ENCODE peak calls at places on chromosome 1, in four cellular contexts. One of them, this sample, is unnamed.
A peak's percentile ranks its signal among the peaks of the same experiment; 100 is the strongest.

GRCh38 chr1:192477630-192478029 is 97.9 kb upstream of the RGS1 start:
- DNase-seq in HepG2: peak; percentile 16
- DNase-seq in K562: peak; percentile 18
- DNase-seq in WTC11: no peak
- DNase-seq in this sample: peak; percentile 40

GRCh38 chr1:34715139-34715538 is 39.7 kb upstream of the GJB5 start:
- DNase-seq in HepG2: no peak
- DNase-seq in K562: no peak
- DNase-seq in WTC11: no peak
- DNase-seq in this sample: no peak

GRCh38 chr1:109892476-109893368 is 17.9 kb upstream of the CSF1 start:
- DNase-seq in HepG2: no peak
- DNase-seq in K562: no peak
- DNase-seq in WTC11: no peak
- DNase-seq in this sample: peak; percentile 23

GRCh38 chr1:212621043-212621829 is 12.7 kb downstream of the ATF3 start:
- DNase-seq in HepG2: no peak
- DNase-seq in K562: no peak
- DNase-seq in WTC11: no peak
- DNase-seq in this sample: no peak

GRCh38 chr1:184340984-184341383 is 45.8 kb upstream of the C1orf21 start:
- DNase-seq in HepG2: no peak
- DNase-seq in K562: no peak
- DNase-seq in WTC11: no peak
- DNase-seq in this sample: no peak

GRCh38 chr1:2502661-2503553 is 23.5 kb downstream of the PANK4 start:
- DNase-seq in HepG2: no peak
- DNase-seq in K562: no peak
- DNase-seq in WTC11: no peak
- DNase-seq in this sample: no peak

GRCh38 chr1:91670781-91671180 is 170.1 kb downstream of the CDC7 start:
- DNase-seq in HepG2: no peak
- DNase-seq in K562: no peak
- DNase-seq in WTC11: no peak
- DNase-seq in this sample: no peak

GRCh38 chr1:210201671-210202070 is 30.9 kb upstream of the SERTAD4 start:
- DNase-seq in HepG2: no peak
- DNase-seq in K562: no peak
- DNase-seq in WTC11: no peak
- DNase-seq in this sample: no peak

GRCh38 chr1:239811211-239811902 is 280.3 kb upstream of the FMN2 start:
- DNase-seq in HepG2: no peak
- DNase-seq in K562: no peak
- DNase-seq in WTC11: peak; percentile 39
- DNase-seq in this sample: no peak

GRCh38 chr1:27527857-27528700 is 38.1 kb upstream of the WASF2 start:
- DNase-seq in HepG2: no peak
- DNase-seq in K562: no peak
- DNase-seq in WTC11: peak; percentile 58
- DNase-seq in this sample: no peak

GRCh38 chr1:58939146-58939545 is 155.3 kb upstream of the JUN start:
- DNase-seq in HepG2: no peak
- DNase-seq in K562: no peak
- DNase-seq in WTC11: no peak
- DNase-seq in this sample: no peak

GRCh38 chr1:89866568-89866967 is 45.7 kb downstream of the LRRC8D start:
- DNase-seq in HepG2: no peak
- DNase-seq in K562: no peak
- DNase-seq in WTC11: no peak
- DNase-seq in this sample: no peak

GRCh38 chr1:1071486-1072298 is 2.4 kb downstream of the RNF223 start:
- DNase-seq in HepG2: no peak
- DNase-seq in K562: no peak
- DNase-seq in WTC11: no peak
- DNase-seq in this sample: no peak

GRCh38 chr1:4825841-4826450 is 171.5 kb downstream of the AJAP1 start:
- DNase-seq in HepG2: peak; percentile 25
- DNase-seq in K562: peak; percentile 2
- DNase-seq in WTC11: no peak
- DNase-seq in this sample: peak; percentile 19

GRCh38 chr1:76130992-76131391 is 56.4 kb downstream of the ST6GALNAC3 start:
- DNase-seq in HepG2: no peak
- DNase-seq in K562: no peak
- DNase-seq in WTC11: no peak
- DNase-seq in this sample: no peak

GRCh38 chr1:85091647-85092295 is 43.5 kb upstream of the MCOLN3 start:
- DNase-seq in HepG2: no peak
- DNase-seq in K562: no peak
- DNase-seq in WTC11: no peak
- DNase-seq in this sample: no peak

GRCh38 chr1:154481058-154481457 is 21.0 kb upstream of the TDRD10 start:
- DNase-seq in HepG2: no peak
- DNase-seq in K562: no peak
- DNase-seq in WTC11: no peak
- DNase-seq in this sample: no peak

GRCh38 chr1:115565789-115566188 is 76.0 kb upstream of the VANGL1 start:
- DNase-seq in HepG2: no peak
- DNase-seq in K562: no peak
- DNase-seq in WTC11: no peak
- DNase-seq in this sample: no peak

GRCh38 chr1:9400425-9401079 is 107.9 kb downstream of the SPSB1 start:
- DNase-seq in HepG2: peak; percentile 31
- DNase-seq in K562: no peak
- DNase-seq in WTC11: no peak
- DNase-seq in this sample: no peak

GRCh38 chr1:198929961-198930599 is 291.2 kb downstream of the PTPRC start:
- DNase-seq in HepG2: no peak
- DNase-seq in K562: no peak
- DNase-seq in WTC11: no peak
- DNase-seq in this sample: peak; percentile 30

GRCh38 chr1:156961709-156962108 is 41.3 kb downstream of the LRRC71 start:
- DNase-seq in HepG2: no peak
- DNase-seq in K562: peak; percentile 25
- DNase-seq in WTC11: no peak
- DNase-seq in this sample: peak; percentile 41

GRCh38 chr1:174912243-174912642 is 87.5 kb upstream of the CACYBP start:
- DNase-seq in HepG2: no peak
- DNase-seq in K562: no peak
- DNase-seq in WTC11: no peak
- DNase-seq in this sample: no peak

GRCh38 chr1:174913225-174913903 is 86.4 kb upstream of the CACYBP start:
- DNase-seq in HepG2: no peak
- DNase-seq in K562: peak; percentile 35
- DNase-seq in WTC11: no peak
- DNase-seq in this sample: no peak

GRCh38 chr1:174916846-174917245 is 82.9 kb upstream of the CACYBP start:
- DNase-seq in HepG2: no peak
- DNase-seq in K562: no peak
- DNase-seq in WTC11: no peak
- DNase-seq in this sample: no peak

GRCh38 chr1:174911626-174912025 is 88.1 kb upstream of the CACYBP start:
- DNase-seq in HepG2: no peak
- DNase-seq in K562: no peak
- DNase-seq in WTC11: no peak
- DNase-seq in this sample: no peak
- TF ChIP-seq HMGXB4 in HepG2: no peak
- TF ChIP-seq HMGXB4 in K562: no peak
- TF ChIP-seq HMGXB4 in WTC11: no peak
- TF ChIP-seq HMGXB4 in this sample: no peak

GRCh38 chr1:151325646-151326429 is 1.4 kb downstream of the PI4KB start:
- DNase-seq in HepG2: no peak
- DNase-seq in K562: peak; percentile 55
- DNase-seq in WTC11: no peak
- DNase-seq in this sample: no peak

GRCh38 chr1:151325231-151325630 is 2.0 kb downstream of the PI4KB start:
- DNase-seq in HepG2: no peak
- DNase-seq in K562: no peak
- DNase-seq in WTC11: no peak
- DNase-seq in this sample: no peak

GRCh38 chr1:151327223-151327902 is at the start of gene PI4KB:
- DNase-seq in HepG2: peak; percentile 97
- DNase-seq in K562: peak; percentile 98
- DNase-seq in WTC11: peak; percentile 92
- DNase-seq in this sample: peak; percentile 98

GRCh38 chr1:151327903-151328674 is 873 bp upstream of the PI4KB start:
- DNase-seq in HepG2: no peak
- DNase-seq in K562: peak; percentile 63
- DNase-seq in WTC11: peak; percentile 43
- DNase-seq in this sample: peak; percentile 30

DNA sequence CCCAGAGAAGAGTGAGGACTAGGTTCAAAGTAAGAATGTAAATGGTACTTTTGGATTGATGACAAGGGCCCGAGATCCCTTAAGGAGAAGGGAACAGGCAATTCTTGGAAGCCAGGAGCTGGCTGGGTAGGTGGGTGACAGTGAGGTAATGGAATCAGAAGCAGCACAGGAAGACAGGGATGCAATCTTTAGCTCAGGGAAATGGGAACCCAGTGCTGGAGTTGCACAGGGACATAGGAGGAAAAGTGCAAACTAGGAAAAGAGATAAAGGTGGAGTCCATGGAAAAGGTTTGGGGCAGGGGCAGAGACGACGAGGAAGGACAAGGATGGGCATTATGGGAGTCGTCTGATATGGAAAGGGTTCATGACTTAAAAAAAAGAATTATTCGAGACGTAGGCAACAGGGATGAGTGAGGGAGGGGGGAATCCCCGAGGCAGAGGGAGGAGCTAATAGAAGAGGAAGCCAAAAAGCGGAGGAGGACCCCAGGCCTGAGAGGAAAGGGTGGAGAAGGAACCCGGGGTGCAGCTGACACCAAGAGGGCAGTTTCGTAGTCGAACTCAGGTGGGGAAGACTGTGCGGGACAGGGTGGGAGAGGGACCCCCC is 495 bp downstream of the PI4KB start:
- DNase-seq in HepG2: no peak
- DNase-seq in K562: peak; percentile 73
- DNase-seq in WTC11: no peak
- DNase-seq in this sample: peak; percentile 16
- TF ChIP-seq HMGXB4 in HepG2: no peak
- TF ChIP-seq HMGXB4 in K562: no peak
- TF ChIP-seq HMGXB4 in WTC11: no peak
- TF ChIP-seq HMGXB4 in this sample: no peak

DNA sequence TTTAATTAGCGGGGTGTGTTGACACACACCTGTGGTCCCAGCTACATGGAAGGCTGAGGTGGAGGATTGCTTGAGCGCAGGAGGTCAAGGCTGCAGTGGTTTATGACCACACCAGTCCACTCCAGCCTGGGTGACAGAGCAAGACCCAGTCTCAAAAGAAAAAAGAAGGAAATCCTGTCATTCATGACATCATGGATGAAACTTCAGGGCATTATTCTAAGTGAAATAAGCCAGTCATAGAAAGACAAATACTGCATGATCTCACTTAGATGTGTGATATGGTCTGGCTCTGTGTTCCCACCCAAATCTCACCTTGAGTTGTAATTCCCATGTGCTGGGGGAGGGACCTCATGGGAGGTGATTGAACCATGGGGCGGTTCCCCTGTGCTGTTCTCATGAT is 82.6 kb downstream of the MT1HL1 start:
- DNase-seq in HepG2: no peak
- DNase-seq in K562: no peak
- DNase-seq in WTC11: no peak
- DNase-seq in this sample: no peak
- TF ChIP-seq HMGXB4 in HepG2: no peak
- TF ChIP-seq HMGXB4 in K562: no peak
- TF ChIP-seq HMGXB4 in WTC11: no peak
- TF ChIP-seq HMGXB4 in this sample: no peak

GRCh38 chr1:21305155-21305899 is 15.1 kb upstream of the ECE1 start:
- DNase-seq in HepG2: no peak
- DNase-seq in K562: no peak
- DNase-seq in WTC11: no peak
- DNase-seq in this sample: no peak

GRCh38 chr1:21307210-21307609 is 16.9 kb upstream of the ECE1 start:
- DNase-seq in HepG2: no peak
- DNase-seq in K562: no peak
- DNase-seq in WTC11: no peak
- DNase-seq in this sample: no peak

GRCh38 chr1:21304488-21304887 is 14.2 kb upstream of the ECE1 start:
- DNase-seq in HepG2: no peak
- DNase-seq in K562: no peak
- DNase-seq in WTC11: no peak
- DNase-seq in this sample: no peak

GRCh38 chr1:21307663-21308062 is 17.4 kb upstream of the ECE1 start:
- DNase-seq in HepG2: no peak
- DNase-seq in K562: peak; percentile 66
- DNase-seq in WTC11: no peak
- DNase-seq in this sample: no peak

GRCh38 chr1:21305900-21306189 is 15.6 kb upstream of the ECE1 start:
- DNase-seq in HepG2: no peak
- DNase-seq in K562: no peak
- DNase-seq in WTC11: no peak
- DNase-seq in this sample: no peak
- TF ChIP-seq HMGXB4 in HepG2: no peak
- TF ChIP-seq HMGXB4 in K562: no peak
- TF ChIP-seq HMGXB4 in WTC11: no peak
- TF ChIP-seq HMGXB4 in this sample: no peak

This sample was measured in A549.